ENCODE peak calls at places on chromosomes 7 and 10, in nine cellular contexts. H is CD8-positive, alpha-beta T cell; C is mammary epithelial cell; F is fibroblast of lung; I is body of pancreas; K is PC-3; G is HepG2; S is IMR-90; P is SJSA1. Q is an unnamed sample. For H3K9me3, the result is how much of the 10 kb centered on the place peaks cover.

GRCh38 chr10:35160743-35161142 is 34.1 kb downstream of the CREM start:
- DNase-seq in H (no peak), C (no peak), F (no peak), I (no peak), K (peak), G (no peak), S (no peak), P (no peak), Q (no peak)

GRCh38 chr10:28663576-28664368 is 13.5 kb upstream of the BAMBI start:
- DNase-seq in H (peak), C (peak), F (peak), I (peak), K (peak), G (peak), S (peak), P (peak), Q (peak)

GRCh38 chr7:14045651-14046050 is 56.2 kb upstream of the ETV1 start:
- DNase-seq in H (no peak), C (peak), F (no peak), I (no peak), K (no peak), G (no peak), S (no peak), P (no peak), Q (no peak)

GRCh38 chr7:107539824-107540223 is 23.9 kb downstream of the COG5 start:
- DNase-seq in H (no peak), C (no peak), F (no peak), I (no peak), K (no peak), G (no peak), S (no peak), P (no peak), Q (no peak)

GRCh38 chr10:69847883-69848282 is 46.2 kb downstream of the COL13A1 start:
- DNase-seq in H (no peak), C (no peak), F (peak), I (no peak), K (no peak), G (no peak), S (peak), P (no peak), Q (no peak)

GRCh38 chr7:100423315-100423714 is 5.2 kb downstream of the ZCWPW1 start:
- DNase-seq in H (no peak), C (no peak), F (no peak), I (no peak), K (no peak), G (no peak), S (no peak), P (no peak), Q (no peak)

GRCh38 chr10:63520463-63521388 is 475 bp upstream of the REEP3 start:
- DNase-seq in H (peak), C (peak), F (peak), I (peak), K (peak), G (peak), S (peak), P (peak), Q (peak)

GRCh38 chr10:20984632-20985031 is 87.5 kb upstream of the NEBL start:
- DNase-seq in H (no peak), C (no peak), F (no peak), I (peak), K (no peak), G (no peak), S (no peak), P (no peak), Q (no peak)

GRCh38 chr10:90204956-90205695 is 503.7 kb downstream of the KIF20B start:
- DNase-seq in H (no peak), C (peak), F (peak), I (no peak), K (peak), G (no peak), S (no peak), P (no peak), Q (no peak)

GRCh38 chr10:28431139-28431538 is 101.8 kb upstream of the WAC start:
- DNase-seq in H (no peak), C (no peak), F (no peak), I (no peak), K (no peak), G (no peak), S (no peak), P (no peak), Q (no peak)

GRCh38 chr7:14505906-14506305 is 396.6 kb downstream of the DGKB start:
- DNase-seq in H (no peak), C (no peak), F (peak), I (no peak), K (peak), G (no peak), S (no peak), P (no peak), Q (no peak)

GRCh38 chr7:107185716-107186115 is 16.9 kb downstream of the HBP1 start:
- DNase-seq in H (no peak), C (no peak), F (no peak), I (no peak), K (no peak), G (no peak), S (peak), P (no peak), Q (no peak)

GRCh38 chr7:130063036-130063435 is 7.3 kb upstream of the KLHDC10 start:
- DNase-seq in H (peak), C (no peak), F (no peak), I (peak), K (peak), G (peak), S (peak), P (peak), Q (peak)

GRCh38 chr7:28580626-28581025 is 168.3 kb downstream of the CREB5 start:
- DNase-seq in H (no peak), C (peak), F (no peak), I (no peak), K (no peak), G (no peak), S (no peak), P (no peak), Q (no peak)

GRCh38 chr10:42961156-42961589 is 115.7 kb upstream of the RET start:
- DNase-seq in H (no peak), C (no peak), F (no peak), I (no peak), K (no peak), G (no peak), S (no peak), P (no peak), Q (no peak)

DNA sequence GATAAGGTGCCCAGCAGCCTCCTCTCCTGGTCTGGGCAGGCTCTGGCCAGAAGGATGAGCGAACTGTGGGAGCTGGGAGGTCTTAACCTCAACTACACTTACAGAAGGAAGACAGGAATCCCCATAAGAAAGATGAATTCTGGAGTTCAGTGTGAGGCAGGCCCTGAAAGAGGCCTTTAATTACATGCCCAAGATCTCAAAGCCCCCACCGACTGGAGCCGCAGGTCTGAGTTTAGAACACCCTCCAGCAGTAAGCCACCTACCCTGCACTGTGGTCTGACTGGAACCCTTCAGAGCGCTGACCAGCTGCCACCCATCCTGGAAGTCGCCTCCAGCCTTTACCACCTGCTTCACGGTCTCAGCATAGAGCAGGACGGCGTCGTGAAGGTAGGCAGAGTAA is 28.2 kb upstream of the ACSL5 start:
- DNase-seq in H (no peak), C (no peak), F (no peak), I (no peak), K (no peak), G (no peak), S (no peak), P (no peak), Q (no peak)
- H3K9me3 ChIP-seq in H (under half), C (under half), F (under half), I (under half), K (under half), G (under half), S (under half), P (under half), Q (under half)

GRCh38 chr10:75294866-75295692 is 59.3 kb upstream of the COMTD1 start:
- DNase-seq in H (peak), C (peak), F (peak), I (peak), K (peak), G (peak), S (peak), P (peak), Q (peak)

GRCh38 chr10:75297021-75297599 is 61.4 kb upstream of the COMTD1 start:
- DNase-seq in H (no peak), C (peak), F (no peak), I (no peak), K (no peak), G (no peak), S (peak), P (peak), Q (no peak)

GRCh38 chr10:75294518-75294865 is 58.7 kb upstream of the COMTD1 start:
- DNase-seq in H (no peak), C (no peak), F (no peak), I (peak), K (no peak), G (no peak), S (no peak), P (no peak), Q (no peak)

GRCh38 chr10:75294031-75294437 is 58.3 kb upstream of the COMTD1 start:
- DNase-seq in H (no peak), C (no peak), F (peak), I (no peak), K (peak), G (no peak), S (no peak), P (peak), Q (no peak)

GRCh38 chr10:75295901-75296441 is 60.2 kb upstream of the COMTD1 start:
- DNase-seq in H (no peak), C (no peak), F (peak), I (peak), K (no peak), G (no peak), S (peak), P (peak), Q (no peak)
- H3K27ac ChIP-seq in H (no peak), C (no peak), F (no peak), I (peak), K (no peak), G (no peak), S (no peak), P (no peak), Q (no peak)

DNA sequence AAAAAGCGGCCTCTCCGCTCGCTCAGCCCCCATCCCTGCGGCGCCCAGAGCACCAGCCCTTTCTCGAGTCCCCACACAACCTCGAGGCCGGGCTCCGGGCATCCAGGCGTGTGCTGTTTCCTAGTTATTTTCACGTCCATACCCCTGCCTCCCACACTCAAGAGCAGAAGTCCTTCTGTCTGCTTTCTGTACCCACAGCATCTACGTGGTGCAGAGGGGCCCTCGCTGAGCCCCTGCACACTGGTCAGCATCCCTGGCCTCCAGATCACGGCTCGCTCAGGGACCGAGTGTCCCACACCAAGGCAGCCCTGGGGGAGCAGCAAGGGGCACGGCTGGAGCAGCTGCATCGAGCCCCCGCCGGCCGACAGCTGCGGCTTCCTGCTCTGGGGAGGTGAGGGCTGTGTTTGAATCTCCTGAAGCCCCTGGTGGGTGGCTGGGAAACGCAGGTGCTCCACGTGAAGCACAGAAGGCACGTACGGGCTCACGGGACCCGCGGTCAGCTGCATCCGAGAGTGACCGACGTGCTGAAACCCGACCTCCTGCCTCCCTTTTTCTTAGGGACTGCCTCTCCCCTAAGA is 333.1 kb downstream of the DNAJB6 start:
- DNase-seq in H (no peak), C (no peak), F (peak), I (no peak), K (no peak), G (no peak), S (no peak), P (no peak), Q (peak)
- H3K9me3 ChIP-seq in H (under half), C (under half), F (under half), I (under half), K (under half), G (under half), S (half or more), P (under half), Q (under half)

GRCh38 chr7:87474046-87474445 is 1.4 kb downstream of the ABCB4 start:
- DNase-seq in H (no peak), C (no peak), F (peak), I (no peak), K (no peak), G (no peak), S (no peak), P (no peak), Q (no peak)

GRCh38 chr7:87475359-87476178 is at the start of gene ABCB4:
- DNase-seq in H (no peak), C (no peak), F (peak), I (peak), K (no peak), G (no peak), S (no peak), P (peak), Q (no peak)

GRCh38 chr7:87473192-87473591 is 2.3 kb downstream of the ABCB4 start:
- DNase-seq in H (no peak), C (no peak), F (no peak), I (no peak), K (no peak), G (no peak), S (no peak), P (no peak), Q (no peak)

GRCh38 chr7:87476179-87476557 is 688 bp upstream of the ABCB4 start:
- DNase-seq in H (no peak), C (no peak), F (no peak), I (no peak), K (no peak), G (no peak), S (no peak), P (no peak), Q (no peak)

GRCh38 chr7:87474533-87475358 is 734 bp downstream of the ABCB4 start:
- DNase-seq in H (no peak), C (no peak), F (peak), I (peak), K (peak), G (no peak), S (no peak), P (peak), Q (no peak)
- H3K27ac ChIP-seq in H (no peak), C (no peak), F (no peak), I (no peak), K (no peak), G (peak), S (no peak), P (peak), Q (no peak)

Q was measured in SJCRH30.